ENCODE peak calls at places on chromosome X, in four cellular contexts. One of them, this sample, is unnamed.

GRCh38 chrX:34653811-34654210 is 3.3 kb downstream of the TMEM47 start:
- DNase-seq in K562: no peak
- DNase-seq in H1: no peak
- DNase-seq in GM12878: no peak
- DNase-seq in this sample: no peak

GRCh38 chrX:56796641-56797395 is 67.8 kb downstream of the NBDY start:
- DNase-seq in K562: no peak
- DNase-seq in H1: no peak
- DNase-seq in GM12878: no peak
- DNase-seq in this sample: no peak

GRCh38 chrX:111652719-111653118 is 28.3 kb upstream of the ALG13 start:
- DNase-seq in K562: peak; percentile 9
- DNase-seq in H1: no peak
- DNase-seq in GM12878: no peak
- DNase-seq in this sample: no peak

GRCh38 chrX:77527233-77528001 is 80.2 kb downstream of the FGF16 start:
- DNase-seq in K562: peak; percentile 83
- DNase-seq in H1: no peak
- DNase-seq in GM12878: no peak
- DNase-seq in this sample: no peak

GRCh38 chrX:86002076-86002896 is 45.1 kb downstream of the CHM start:
- DNase-seq in K562: peak; percentile 76
- DNase-seq in H1: peak; percentile 56
- DNase-seq in GM12878: no peak
- DNase-seq in this sample: peak; percentile 7

GRCh38 chrX:19373034-19373891 is 29.5 kb downstream of the PDHA1 start:
- DNase-seq in K562: no peak
- DNase-seq in H1: no peak
- DNase-seq in GM12878: no peak
- DNase-seq in this sample: no peak

GRCh38 chrX:39289827-39290226 is 488.6 kb downstream of the MID1IP1 start:
- DNase-seq in K562: no peak
- DNase-seq in H1: no peak
- DNase-seq in GM12878: no peak
- DNase-seq in this sample: no peak

GRCh38 chrX:130287071-130287770 is 18.5 kb upstream of the ZNF280C start:
- DNase-seq in K562: no peak
- DNase-seq in H1: no peak
- DNase-seq in GM12878: no peak
- DNase-seq in this sample: no peak

GRCh38 chrX:40853816-40854123 is 118.4 kb upstream of the MED14 start:
- DNase-seq in K562: no peak
- DNase-seq in H1: no peak
- DNase-seq in GM12878: no peak
- DNase-seq in this sample: no peak

GRCh38 chrX:31500920-31501319 is 429.1 kb upstream of the FTHL17 start:
- DNase-seq in K562: no peak
- DNase-seq in H1: no peak
- DNase-seq in GM12878: no peak
- DNase-seq in this sample: no peak

GRCh38 chrX:134431894-134432293 is 28.1 kb upstream of the HPRT1 start:
- DNase-seq in K562: no peak
- DNase-seq in H1: no peak
- DNase-seq in GM12878: no peak
- DNase-seq in this sample: no peak
- TF ChIP-seq SRF in K562: no peak
- TF ChIP-seq SRF in H1: no peak
- TF ChIP-seq SRF in GM12878: no peak
- TF ChIP-seq SRF in this sample: no peak

GRCh38 chrX:42944381-42944998 is 166.5 kb upstream of the PPP1R2C start:
- DNase-seq in K562: no peak
- DNase-seq in H1: no peak
- DNase-seq in GM12878: no peak
- DNase-seq in this sample: no peak
- H2AFZ ChIP-seq in K562: no peak overlapping the region
- H2AFZ ChIP-seq in H1: no peak overlapping the region
- H2AFZ ChIP-seq in GM12878: peak overlapping the region; percentile 65
- H2AFZ ChIP-seq in this sample: no peak overlapping the region

GRCh38 chrX:115350696-115351408 is 61.3 kb downstream of the LUZP4 start:
- DNase-seq in K562: no peak
- DNase-seq in H1: no peak
- DNase-seq in GM12878: no peak
- DNase-seq in this sample: no peak
- TF ChIP-seq SRF in K562: no peak
- TF ChIP-seq SRF in H1: no peak
- TF ChIP-seq SRF in GM12878: no peak
- TF ChIP-seq SRF in this sample: no peak

DNA sequence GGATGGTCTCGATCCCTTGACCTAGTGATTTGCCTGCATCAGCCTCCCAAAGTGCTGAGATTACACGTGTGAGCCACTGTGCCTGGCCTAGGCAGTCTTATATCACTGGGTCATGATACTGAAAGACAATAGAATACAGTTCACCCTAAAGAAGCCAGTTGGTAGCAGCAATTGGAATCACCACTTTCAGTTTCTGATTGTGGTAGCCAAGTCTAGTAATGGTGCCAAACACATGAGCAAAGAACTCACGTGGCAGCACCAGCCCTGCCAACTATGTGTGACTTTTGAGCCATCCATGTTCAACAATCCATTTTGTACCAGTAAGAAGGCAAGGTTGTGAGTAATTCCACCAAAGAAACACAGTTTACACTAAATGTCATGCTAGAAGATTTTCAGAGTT is 548.4 kb downstream of the KLHL13 start:
- DNase-seq in K562: no peak
- DNase-seq in H1: no peak
- DNase-seq in GM12878: no peak
- DNase-seq in this sample: no peak
- H2AFZ ChIP-seq in K562: no peak overlapping the region
- H2AFZ ChIP-seq in H1: no peak overlapping the region
- H2AFZ ChIP-seq in GM12878: no peak overlapping the region
- H2AFZ ChIP-seq in this sample: no peak overlapping the region

This sample was measured in HCT116.